ENCODE peak calls at places on chromosomes 16 and 17, in six cellular contexts. C, D, F, X, K and P are unnamed samples.

GRCh38 chr17:17170346-17170976 is 35.7 kb downstream of the PLD6 start:
- DNase-seq in C (no peak), D (no peak), K (no peak), F (peak; percentile 24), X (peak; percentile 65), P (no peak)

GRCh38 chr17:9054146-9054545 is 32.8 kb downstream of the NTN1 start:
- DNase-seq in F (no peak), K (peak; percentile 82), X (no peak), C (no peak), D (no peak), P (no peak)

GRCh38 chr16:23516366-23517137 is 6.3 kb upstream of the GGA2 start:
- DNase-seq in D (no peak), X (no peak), C (no peak), K (no peak), F (no peak), P (no peak)

GRCh38 chr17:76081295-76082210 is 2.6 kb downstream of the ZACN start:
- DNase-seq in X (no peak), C (no peak), F (no peak), D (no peak), K (no peak), P (no peak)

GRCh38 chr17:81516439-81516838 is 3.8 kb upstream of the ACTG1 start:
- DNase-seq in F (no peak), K (no peak), C (no peak), X (no peak), D (no peak), P (no peak)

GRCh38 chr17:79633154-79633553 is 22.3 kb upstream of the RBFOX3 start:
- DNase-seq in D (no peak), K (peak; percentile 38), X (no peak), F (no peak), C (no peak), P (no peak)

GRCh38 chr16:83344014-83344413 is 463.8 kb upstream of the HSBP1 start:
- DNase-seq in K (no peak), F (peak; percentile 94), D (peak; percentile 36), C (no peak), X (no peak), P (no peak)

GRCh38 chr17:50026901-50027638 is 28.8 kb upstream of the ITGA3 start:
- DNase-seq in D (no peak), K (peak; percentile 99), F (peak; percentile 85), X (peak; percentile 81), C (peak; percentile 79), P (peak; percentile 77)

GRCh38 chr16:53357208-53357586 is 77.1 kb upstream of the RBL2 start:
- DNase-seq in K (no peak), C (no peak), X (no peak), D (no peak), F (no peak), P (no peak)

GRCh38 chr17:30212750-30213149 is 22.7 kb downstream of the SLC6A4 start:
- DNase-seq in F (no peak), K (peak; percentile 70), X (no peak), D (no peak), C (no peak), P (no peak)

GRCh38 chr17:66605561-66605960 is 229.4 kb upstream of the CACNG5 start:
- DNase-seq in X (no peak), K (no peak), D (no peak), C (no peak), F (peak; percentile 7), P (no peak)

DNA sequence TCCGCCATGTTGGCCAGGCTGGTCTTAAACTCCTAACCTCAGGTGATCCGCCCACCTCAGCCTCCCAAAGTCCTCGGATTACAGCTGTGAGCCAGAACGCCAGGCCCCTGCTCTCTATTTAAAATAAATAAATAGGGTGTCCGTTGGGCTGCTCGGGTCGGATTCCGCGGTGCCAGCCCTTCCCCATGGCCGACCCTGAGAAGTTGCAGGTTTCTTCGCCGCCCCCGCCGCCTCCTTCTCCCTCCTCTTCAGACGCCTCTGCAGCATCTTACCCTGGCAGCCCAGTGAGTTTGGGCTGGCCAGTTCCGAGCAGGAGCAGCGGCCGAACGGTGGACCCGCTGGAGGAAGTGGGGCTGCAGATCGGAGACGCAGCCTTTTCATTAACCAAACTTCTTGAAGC is 1.7 kb upstream of the LUC7L start:
- DNase-seq in K (no peak), X (no peak), D (no peak), F (no peak), C (no peak), P (no peak)
- H3K9me3 ChIP-seq in K (no peaks in the 10 kb centered on the region), X (no peaks in the 10 kb centered on the region), D (no peaks in the 10 kb centered on the region), F (no peaks in the 10 kb centered on the region), C (no peaks in the 10 kb centered on the region), P (no peaks in the 10 kb centered on the region)

DNA sequence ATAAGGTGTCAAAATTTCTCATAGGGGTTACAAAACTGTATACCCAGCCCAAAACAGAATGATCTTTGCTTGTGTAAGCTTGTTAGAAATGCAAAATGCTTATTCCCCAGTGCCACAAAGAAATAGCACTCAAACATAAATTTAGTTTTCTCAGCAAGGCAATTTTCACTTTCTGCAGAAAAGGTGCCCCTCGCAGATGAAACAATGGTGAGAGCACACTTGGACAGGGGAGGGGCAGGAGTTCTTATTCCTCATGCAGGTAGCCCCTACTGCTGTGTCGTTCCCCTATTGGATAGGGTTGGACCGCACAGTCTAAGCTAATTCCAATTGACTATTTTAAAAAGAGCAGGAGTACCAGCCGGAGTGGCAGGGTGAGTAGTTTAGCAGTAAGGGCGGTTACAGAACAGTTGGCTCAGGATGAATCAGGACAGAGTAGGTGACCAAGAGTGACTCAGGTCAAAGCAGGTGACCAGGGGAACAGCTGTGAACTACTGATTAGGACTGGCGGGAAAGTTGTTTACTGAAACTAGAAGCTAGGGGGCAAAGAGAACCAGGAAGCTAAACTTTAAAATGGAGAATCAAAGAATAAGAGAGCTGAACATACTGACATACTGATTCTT is 5.5 kb upstream of the LDHD start:
- DNase-seq in D (no peak), K (peak; percentile 76), C (no peak), F (no peak), X (no peak), P (no peak)
- H3K9me3 ChIP-seq in D (peaks cover 8% of the 10 kb centered on the region), K (peaks cover 34% of the 10 kb centered on the region), C (peaks cover 31% of the 10 kb centered on the region), F (no peaks in the 10 kb centered on the region), X (peaks cover 6% of the 10 kb centered on the region), P (peaks cover 2% of the 10 kb centered on the region)

GRCh38 chr16:35319536-35320192 is 1860.3 kb downstream of the TP53TG3F start:
- DNase-seq in D (no peak), K (no peak), C (no peak), X (no peak), F (no peak), P (no peak)

GRCh38 chr16:35310999-35311398 is 1851.6 kb downstream of the TP53TG3F start:
- DNase-seq in X (no peak), C (no peak), D (no peak), F (no peak), K (no peak), P (no peak)

GRCh38 chr16:35308674-35309073 is 1849.3 kb downstream of the TP53TG3F start:
- DNase-seq in X (no peak), D (no peak), C (no peak), F (no peak), K (no peak), P (no peak)

GRCh38 chr16:35311475-35311874 is 1852.1 kb downstream of the TP53TG3F start:
- DNase-seq in F (no peak), K (no peak), D (no peak), X (no peak), C (no peak), P (no peak)

GRCh38 chr16:35314298-35314697 is 1854.9 kb downstream of the TP53TG3F start:
- DNase-seq in C (no peak), D (no peak), K (no peak), X (no peak), F (no peak), P (no peak)
- H3K9me3 ChIP-seq in C (peaks cover 15% of the 10 kb centered on the region), D (peaks cover 54% of the 10 kb centered on the region), K (peaks cover 79% of the 10 kb centered on the region), X (peaks cover 11% of the 10 kb centered on the region), F (peaks cover 4% of the 10 kb centered on the region), P (no peaks in the 10 kb centered on the region)

DNA sequence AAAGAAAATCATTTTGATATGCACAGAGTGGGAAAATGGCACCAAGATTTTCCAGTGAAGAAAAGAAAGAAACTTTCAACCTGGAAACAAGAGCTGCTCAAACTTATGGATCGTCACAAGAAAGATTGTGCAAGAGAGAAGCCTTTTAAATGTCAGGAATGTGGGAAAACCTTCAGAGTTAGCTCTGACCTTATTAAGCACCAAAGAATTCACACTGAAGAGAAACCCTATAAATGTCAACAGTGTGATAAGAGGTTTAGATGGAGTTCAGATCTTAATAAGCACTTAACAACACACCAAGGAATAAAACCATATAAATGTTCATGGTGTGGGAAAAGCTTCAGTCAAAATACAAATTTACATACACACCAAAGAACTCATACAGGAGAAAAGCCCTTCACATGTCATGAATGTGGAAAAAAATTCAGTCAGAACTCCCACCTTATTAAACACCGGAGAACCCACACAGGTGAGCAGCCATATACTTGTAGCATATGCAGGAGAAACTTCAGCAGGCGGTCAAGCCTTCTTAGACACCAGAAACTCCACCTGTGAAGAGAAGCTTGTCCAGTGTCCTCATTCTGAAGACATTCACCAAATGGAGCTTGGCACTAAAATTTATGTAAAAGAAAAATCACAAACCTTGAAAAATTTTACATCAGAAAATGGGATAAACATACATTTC is 12.2 kb downstream of the ZNF75A start:
- DNase-seq in C (no peak), D (no peak), F (peak; percentile 15), K (no peak), X (no peak), P (no peak)
- H3K9me3 ChIP-seq in C (peaks cover 100% of the 10 kb centered on the region), D (peaks cover 58% of the 10 kb centered on the region), F (peaks cover 11% of the 10 kb centered on the region), K (peaks cover 76% of the 10 kb centered on the region), X (peaks cover 100% of the 10 kb centered on the region), P (peaks cover 63% of the 10 kb centered on the region)